ENCODE peak calls at places on chromosome 15, in nine cellular contexts. A is aorta, G is GM23338, D is neuronal stem cell, S is heart right ventricle, N is fibroblast of lung, L is small intestine, T is body of pancreas, K is MM.1S. Q is an unnamed sample. For H3K36me3 and H3K4me1, the result is how much of the 10 kb centered on the place peaks cover.

GRCh38 chr15:93066103-93066725 is 22.8 kb downstream of the RGMA start:
- DNase-seq in N (no peak), D (no peak), A (peak), S (no peak), L (no peak), T (no peak), G (no peak), K (no peak), Q (no peak)

GRCh38 chr15:32669870-32670623 is 28.5 kb downstream of the SCG5 start:
- DNase-seq in G (peak), S (peak), K (no peak), N (peak), L (no peak), A (no peak), T (no peak), D (no peak), Q (no peak)

GRCh38 chr15:35506272-35506870 is 39.6 kb downstream of the DPH6 start:
- DNase-seq in K (no peak), S (no peak), L (no peak), G (peak), T (no peak), N (no peak), D (peak), A (no peak), Q (no peak)

GRCh38 chr15:39583586-39584265 is 2.8 kb downstream of the THBS1 start:
- DNase-seq in G (peak), T (no peak), N (peak), S (no peak), L (no peak), A (no peak), K (peak), D (no peak), Q (peak)

GRCh38 chr15:75666823-75667501 is 19.2 kb downstream of the SNX33 start:
- DNase-seq in G (no peak), D (no peak), T (peak), K (no peak), A (peak), L (peak), N (peak), S (peak), Q (no peak)

GRCh38 chr15:45913451-45913850 is 278.6 kb downstream of the SQOR start:
- DNase-seq in A (no peak), S (no peak), L (no peak), K (no peak), T (no peak), N (no peak), G (no peak), D (no peak), Q (no peak)

GRCh38 chr15:59539799-59540198 is 71.8 kb upstream of the GCNT3 start:
- DNase-seq in D (no peak), L (peak), A (no peak), N (peak), K (no peak), T (no peak), G (no peak), S (no peak), Q (no peak)

GRCh38 chr15:77525411-77525811 is 104.7 kb downstream of the HMG20A start:
- DNase-seq in T (no peak), S (no peak), N (no peak), K (no peak), G (no peak), L (no peak), D (no peak), A (peak), Q (peak)

GRCh38 chr15:52094811-52095584 is 17.6 kb downstream of the BCL2L10 start:
- DNase-seq in G (no peak), S (no peak), T (no peak), L (no peak), D (no peak), K (no peak), A (no peak), N (no peak), Q (no peak)

GRCh38 chr15:59528429-59528828 is 83.2 kb upstream of the GCNT3 start:
- DNase-seq in A (no peak), G (no peak), S (no peak), T (no peak), D (no peak), K (no peak), N (no peak), L (no peak), Q (no peak)

GRCh38 chr15:99708563-99708962 is 24.7 kb downstream of the LYSMD4 start:
- DNase-seq in T (peak), L (peak), S (peak), G (no peak), D (no peak), A (peak), K (no peak), N (peak), Q (no peak)

GRCh38 chr15:91965501-91966180 is 112.1 kb downstream of the SLCO3A1 start:
- DNase-seq in S (no peak), T (no peak), N (peak), L (no peak), K (no peak), A (peak), G (no peak), D (no peak), Q (no peak)

GRCh38 chr15:82944840-82945239 is 7.7 kb downstream of the HOMER2 start:
- DNase-seq in L (no peak), G (no peak), A (no peak), D (no peak), N (no peak), S (no peak), K (no peak), T (no peak), Q (no peak)

DNA sequence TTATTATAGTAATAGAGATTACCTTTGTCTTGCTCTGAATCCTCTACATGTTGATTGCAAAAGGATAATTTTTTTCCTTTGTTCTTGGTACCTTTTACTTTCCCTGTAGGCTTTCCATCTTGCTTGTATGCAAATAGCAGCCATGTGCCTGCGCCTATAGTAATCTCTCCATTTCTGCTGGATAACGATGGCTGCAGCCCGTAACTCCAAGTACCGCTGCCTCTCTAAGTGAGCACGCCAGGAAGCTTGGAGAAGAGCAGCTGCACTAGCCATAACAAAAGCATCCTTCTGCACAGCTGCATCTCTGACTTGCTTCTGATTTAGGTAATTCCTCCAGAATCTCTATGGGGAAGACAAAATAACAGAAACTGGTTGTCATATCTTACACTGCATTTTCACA is 89.3 kb downstream of the NR2E3 start:
- DNase-seq in D (no peak), A (no peak), T (no peak), L (no peak), K (no peak), S (no peak), G (peak), N (no peak), Q (no peak)
- H3K36me3 ChIP-seq in D (under half), A (under half), T (under half), L (under half), K (under half), S (half or more), G (under half), N (under half), Q (under half)

GRCh38 chr15:90552929-90553211 is 23.1 kb downstream of the CRTC3 start:
- DNase-seq in D (no peak), G (no peak), K (no peak), T (no peak), L (no peak), N (no peak), S (no peak), A (no peak), Q (no peak)
- H3K4me1 ChIP-seq in D (under half), G (under half), K (under half), T (under half), L (under half), N (under half), S (half or more), A (under half), Q (under half)

GRCh38 chr15:67862771-67863441 is 23.1 kb upstream of the RNU6-1 start:
- DNase-seq in L (no peak), A (no peak), T (no peak), S (no peak), D (no peak), N (no peak), K (no peak), G (no peak), Q (no peak)
- H3K4me3 ChIP-seq in L (no peak), A (peak), T (no peak), S (peak), D (no peak), N (peak), K (peak), G (peak), Q (no peak)

GRCh38 chr15:67132276-67132675 is 66.9 kb downstream of the SMAD3 start:
- DNase-seq in L (no peak), S (no peak), K (no peak), N (no peak), D (no peak), G (no peak), A (no peak), T (no peak), Q (peak)
- H3K36me3 ChIP-seq in L (under half), S (under half), K (under half), N (under half), D (under half), G (under half), A (under half), T (under half), Q (under half)

Q was measured in endodermal cell.